ENCODE peak calls at places on chromosomes 11 and 22, in five cellular contexts. P, W, V, A and Z are unnamed samples.

GRCh38 chr11:118437736-118438125 is 1.4 kb downstream of the KMT2A start:
- DNase-seq in A (no peak), W (peak), V (peak), P (peak), Z (peak)

GRCh38 chr22:38180841-38181452 is 683 bp downstream of the PLA2G6 start:
- DNase-seq in P (peak), W (peak), V (no peak), A (peak), Z (no peak)

GRCh38 chr11:69962152-69962551 is 116.0 kb upstream of the ANO1 start:
- DNase-seq in V (no peak), A (no peak), W (no peak), P (no peak), Z (no peak)

GRCh38 chr11:20112291-20113146 is 47.8 kb downstream of the DBX1 start:
- DNase-seq in P (no peak), A (peak), V (no peak), W (no peak), Z (peak)

GRCh38 chr11:117172678-117173421 is 5.7 kb upstream of the SIDT2 start:
- DNase-seq in V (no peak), W (no peak), A (no peak), P (no peak), Z (peak)

GRCh38 chr22:36197065-36197440 is 4.6 kb downstream of the APOL4 start:
- DNase-seq in V (no peak), P (no peak), W (peak), A (peak), Z (peak)

GRCh38 chr22:39101226-39101625 is 4.2 kb downstream of the APOBEC3H start:
- DNase-seq in P (no peak), V (no peak), A (peak), W (no peak), Z (no peak)

GRCh38 chr11:128210148-128210940 is 377.0 kb downstream of the ETS1 start:
- DNase-seq in W (no peak), A (no peak), P (no peak), V (no peak), Z (peak)

GRCh38 chr11:35811783-35812182 is 132.1 kb upstream of the LDLRAD3 start:
- DNase-seq in V (no peak), P (no peak), A (no peak), W (peak), Z (no peak)

GRCh38 chr22:24393012-24393559 is 34.3 kb upstream of the ADORA2A start:
- DNase-seq in W (no peak), V (no peak), P (no peak), A (no peak), Z (no peak)

GRCh38 chr11:77884829-77885190 is 63.9 kb downstream of the AAMDC start:
- DNase-seq in A (no peak), P (no peak), W (no peak), V (no peak), Z (no peak)

GRCh38 chr11:106389096-106389495 is 311.6 kb downstream of the AASDHPPT start:
- DNase-seq in W (no peak), P (no peak), V (no peak), A (no peak), Z (peak)

GRCh38 chr11:61294717-61295595 is at the start of gene VWCE:
- DNase-seq in A (peak), V (peak), P (peak), W (peak), Z (peak)

GRCh38 chr11:65278351-65278750 is 16.6 kb downstream of the POLA2 start:
- DNase-seq in A (no peak), P (no peak), V (no peak), W (no peak), Z (peak)

GRCh38 chr11:86115542-86116385 is 46.9 kb upstream of the PICALM start:
- DNase-seq in W (peak), V (no peak), A (no peak), P (no peak), Z (peak)

GRCh38 chr11:75896843-75897419 is 81.9 kb downstream of the UVRAG start:
- DNase-seq in V (no peak), P (no peak), A (no peak), W (peak), Z (peak)

GRCh38 chr22:42280140-42280539 is 9.7 kb upstream of the TCF20 start:
- DNase-seq in V (no peak), P (peak), A (no peak), W (no peak), Z (no peak)

GRCh38 chr11:120545813-120546212 is 34.3 kb downstream of the GRIK4 start:
- DNase-seq in P (no peak), A (no peak), W (no peak), V (no peak), Z (no peak)

GRCh38 chr11:133906746-133907145 is 50.0 kb downstream of the IGSF9B start:
- DNase-seq in P (peak), W (no peak), V (no peak), A (no peak), Z (no peak)

GRCh38 chr11:22787565-22788162 is 41.9 kb downstream of the SVIP start:
- DNase-seq in P (no peak), V (no peak), W (peak), A (no peak), Z (peak)

GRCh38 chr22:31363885-31364284 is 17.7 kb upstream of the PATZ1 start:
- DNase-seq in W (no peak), P (no peak), A (no peak), V (no peak), Z (no peak)

GRCh38 chr11:80616070-80616800 is 1175.4 kb upstream of the TENM4 start:
- DNase-seq in V (no peak), P (no peak), W (no peak), A (no peak), Z (no peak)

GRCh38 chr22:23984430-23984829 is 4.5 kb downstream of the GSTT2 start:
- DNase-seq in W (peak), P (no peak), A (peak), V (peak), Z (peak)

GRCh38 chr22:44988671-44989070 is 21.1 kb downstream of the PHF21B start:
- DNase-seq in W (no peak), A (no peak), P (no peak), V (no peak), Z (no peak)

GRCh38 chr11:12587333-12587997 is 86.8 kb upstream of the TEAD1 start:
- DNase-seq in W (no peak), A (no peak), V (no peak), P (no peak), Z (peak)

GRCh38 chr11:22347857-22348496 is 9.8 kb downstream of the SLC17A6 start:
- DNase-seq in P (no peak), A (no peak), W (no peak), V (no peak), Z (no peak)

GRCh38 chr22:45164217-45165123 is 745 bp downstream of the NUP50 start:
- DNase-seq in A (peak), W (peak), P (peak), V (peak), Z (peak)

GRCh38 chr11:29518389-29519174 is 498.2 kb downstream of the KCNA4 start:
- DNase-seq in P (no peak), A (no peak), W (peak), V (peak), Z (peak)

GRCh38 chr22:36454916-36455570 is 26.4 kb downstream of the TXN2 start:
- DNase-seq in W (peak), V (peak), P (peak), A (peak), Z (peak)

DNA sequence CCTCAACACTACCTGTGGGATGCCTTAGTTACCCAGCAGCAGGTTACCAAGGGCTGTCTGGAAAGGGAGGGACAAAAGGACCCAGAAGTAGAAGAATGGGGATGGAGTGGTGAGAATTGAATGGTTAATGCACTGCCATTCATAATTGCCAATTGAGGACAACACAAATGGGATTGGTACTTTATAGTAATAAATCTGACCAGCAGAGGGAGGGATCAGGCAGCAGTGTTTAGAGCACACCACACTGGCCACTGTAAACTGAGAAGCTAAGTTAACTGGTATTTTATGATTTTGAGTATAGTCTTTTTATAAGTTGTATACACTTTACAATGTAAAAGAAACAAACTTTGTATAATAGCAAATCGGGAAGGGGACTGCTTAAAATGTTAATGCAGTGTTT is 10.7 kb downstream of the TBRG1 start:
- DNase-seq in W (no peak), P (no peak), A (no peak), V (no peak), Z (peak)
- TF ChIP-seq CTCF in W (no peak), P (no peak), A (no peak), V (no peak), Z (peak)

DNA sequence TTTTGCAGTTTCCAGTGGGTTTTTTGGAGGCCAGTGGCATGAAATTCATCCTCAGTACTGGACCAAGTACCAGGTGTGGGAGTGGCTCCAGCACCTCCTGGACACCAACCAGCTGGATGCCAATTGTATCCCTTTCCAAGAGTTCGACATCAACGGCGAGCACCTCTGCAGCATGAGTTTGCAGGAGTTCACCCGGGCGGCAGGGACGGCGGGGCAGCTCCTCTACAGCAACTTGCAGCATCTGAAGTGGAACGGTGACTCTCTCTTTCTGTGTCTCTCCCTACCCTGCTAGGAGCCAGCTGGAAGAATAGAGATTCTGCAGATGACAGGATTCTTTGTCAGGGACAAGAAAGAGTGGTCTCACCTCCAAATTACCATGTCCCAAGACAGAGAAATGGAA is 25.5 kb downstream of the EHF start:
- DNase-seq in V (no peak), A (no peak), P (no peak), W (no peak), Z (no peak)
- H3K4me3 ChIP-seq in V (no peak), A (no peak), P (no peak), W (no peak), Z (no peak)

GRCh38 chr11:9861860-9862725 is 198.2 kb downstream of the SWAP70 start:
- DNase-seq in P (no peak), W (peak), V (peak), A (peak), Z (peak)
- TF ChIP-seq CTCF in P (peak), W (peak), V (peak), A (peak), Z (peak)

DNA sequence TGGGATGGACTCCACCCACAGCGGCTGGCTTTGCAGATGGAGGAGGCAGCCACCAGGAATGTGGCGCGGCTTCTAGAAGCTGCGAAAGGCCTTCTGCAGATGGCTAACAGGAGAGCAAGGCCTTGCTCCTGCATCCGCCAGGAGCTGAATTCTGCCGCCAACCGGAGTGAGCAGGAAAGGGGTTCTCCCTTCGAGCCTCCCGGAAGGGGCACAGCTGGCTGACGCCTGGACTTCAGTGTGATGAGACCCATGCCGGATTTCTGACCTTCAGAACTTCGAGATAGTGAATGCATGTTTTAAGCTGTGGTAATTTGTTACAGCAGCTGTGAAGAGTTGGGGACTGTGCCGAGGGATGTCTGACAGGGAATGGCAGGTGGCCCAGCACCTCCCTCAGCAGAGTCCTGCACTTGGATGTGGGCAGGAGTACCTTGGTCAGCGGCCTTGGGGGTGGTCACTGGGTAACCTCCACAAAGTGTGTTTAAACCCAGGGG is 7.7 kb downstream of the TBC1D22A start:
- DNase-seq in A (no peak), W (no peak), P (peak), V (no peak), Z (no peak)
- H3K4me3 ChIP-seq in A (no peak), W (peak), P (no peak), V (no peak), Z (no peak)

DNA sequence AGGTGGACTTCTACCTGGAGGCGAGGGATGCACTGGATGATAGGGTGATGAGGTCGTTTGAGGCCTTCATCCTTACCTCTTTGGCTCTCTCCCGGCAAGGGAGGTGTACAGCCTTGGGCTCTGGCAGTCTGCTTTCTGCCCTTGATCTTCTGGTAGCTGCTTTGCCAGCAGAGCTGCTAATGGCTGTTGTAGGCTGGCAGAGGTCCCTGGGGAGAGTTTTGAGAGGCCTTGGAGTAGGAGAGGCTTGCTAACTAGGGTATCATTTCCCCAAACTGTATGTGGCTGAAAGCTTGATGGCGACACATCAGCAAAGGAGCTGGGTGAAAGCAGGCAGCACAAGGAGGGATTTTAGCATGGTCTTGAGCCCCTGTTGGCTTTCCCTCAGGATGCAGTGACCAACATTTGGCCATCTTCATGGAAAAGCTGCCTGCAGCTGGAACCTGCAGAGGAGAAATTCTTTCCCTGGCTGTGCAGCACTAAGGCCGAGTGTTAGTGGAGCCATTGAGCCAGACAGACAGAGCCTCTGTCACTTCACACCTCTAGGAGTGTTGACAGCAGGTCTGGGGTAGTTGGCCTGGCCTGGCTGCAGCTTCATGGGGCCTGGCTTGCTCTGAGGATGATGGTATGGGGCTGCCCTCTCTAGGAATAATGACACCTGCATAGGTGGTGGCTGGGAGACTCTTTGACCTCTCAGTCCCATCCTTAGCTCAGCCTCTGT is 3.5 kb upstream of the AMPD3 start:
- DNase-seq in V (no peak), P (peak), W (peak), A (no peak), Z (no peak)
- TF ChIP-seq CTCF in V (no peak), P (no peak), W (no peak), A (no peak), Z (no peak)

GRCh38 chr22:47450876-47451475 is 688.5 kb downstream of the TBC1D22A start:
- DNase-seq in A (no peak), P (no peak), W (no peak), V (no peak), Z (no peak)
- H3K4me3 ChIP-seq in A (no peak), P (no peak), W (no peak), V (no peak), Z (no peak)

DNA sequence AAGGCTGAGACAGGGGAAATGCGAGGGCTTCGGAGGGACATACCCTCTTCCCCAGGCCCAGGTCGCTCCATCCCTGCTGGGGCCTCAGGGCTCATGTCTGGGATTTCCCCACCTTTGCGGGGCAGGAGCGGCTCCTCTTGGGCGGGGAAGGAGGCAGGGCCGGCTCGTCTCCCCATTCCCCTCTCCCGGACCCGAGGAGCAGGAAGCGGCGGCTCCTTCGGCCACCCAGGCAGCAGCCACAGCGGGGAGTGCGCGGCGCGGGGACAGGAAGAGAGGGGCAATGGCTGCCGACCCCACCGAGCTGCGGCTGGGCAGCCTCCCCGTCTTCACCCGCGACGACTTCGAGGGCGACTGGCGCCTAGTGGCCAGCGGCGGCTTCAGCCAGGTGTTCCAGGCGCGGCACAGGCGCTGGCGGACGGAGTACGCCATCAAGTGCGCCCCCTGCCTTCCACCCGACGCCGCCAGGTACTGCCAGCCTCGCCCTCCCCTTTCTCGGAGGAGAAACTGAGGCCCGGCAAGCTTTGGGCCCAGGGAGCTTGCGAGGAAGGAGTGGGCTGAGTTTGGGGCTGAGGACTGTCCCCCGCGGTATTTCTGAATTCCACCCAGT is at the start of gene ANKK1:
- DNase-seq in V (peak), A (no peak), P (peak), W (no peak), Z (no peak)
- TF ChIP-seq CTCF in V (peak), A (peak), P (no peak), W (no peak), Z (peak)